ENCODE peak calls at places on chromosomes 1 and 21, in seven cellular contexts. X is HCT116, Y is SK-N-SH, R is K562, H is GM12878, C is H1, P is HepG2. L is an unnamed sample.

GRCh38 chr1:227886503-227886961 is 61.2 kb downstream of the WNT9A start:
- DNase-seq in X (no peak), Y (no peak), R (no peak), H (no peak), C (peak; percentile 60), P (no peak), L (no peak)

GRCh38 chr1:28104866-28105467 is 16.6 kb upstream of the EYA3 start:
- DNase-seq in X (peak; percentile 67), Y (peak; percentile 30), R (peak; percentile 90), H (no peak), C (peak; percentile 81), P (peak; percentile 77), L (peak; percentile 40)

GRCh38 chr21:39451332-39452206 is at the start of gene SH3BGR:
- DNase-seq in X (no peak), Y (peak; percentile 18), R (peak; percentile 75), H (no peak), C (peak; percentile 65), P (no peak), L (peak; percentile 96)

GRCh38 chr1:159091547-159092397 is 15.2 kb upstream of the AIM2 start:
- DNase-seq in X (no peak), Y (no peak), R (no peak), H (no peak), C (no peak), P (no peak), L (no peak)

GRCh38 chr1:162168261-162168660 is 98.8 kb downstream of the NOS1AP start:
- DNase-seq in X (no peak), Y (no peak), R (no peak), H (no peak), C (no peak), P (no peak), L (peak; percentile 46)

GRCh38 chr1:186474208-186474607 is 13.3 kb upstream of the PDC start:
- DNase-seq in X (no peak), Y (no peak), R (no peak), H (no peak), C (no peak), P (no peak), L (peak; percentile 16)

GRCh38 chr1:31984419-31985347 is 29.0 kb upstream of the KHDRBS1 start:
- DNase-seq in X (no peak), Y (no peak), R (no peak), H (no peak), C (no peak), P (no peak), L (no peak)

GRCh38 chr1:22420456-22421053 is 31.1 kb upstream of the ZBTB40 start:
- DNase-seq in X (peak; percentile 66), Y (peak; percentile 90), R (peak; percentile 78), H (no peak), C (peak; percentile 86), P (peak; percentile 70), L (peak; percentile 87)

GRCh38 chr1:182163821-182164223 is 102.3 kb upstream of the ZNF648 start:
- DNase-seq in X (no peak), Y (no peak), R (no peak), H (no peak), C (no peak), P (no peak), L (no peak)

GRCh38 chr21:46363698-46364097 is 39.7 kb downstream of the PCNT start:
- DNase-seq in X (no peak), Y (no peak), R (no peak), H (no peak), C (no peak), P (no peak), L (no peak)

GRCh38 chr1:29122662-29122986 is 1.1 kb downstream of the TMEM200B start:
- DNase-seq in X (no peak), Y (peak; percentile 49), R (no peak), H (no peak), C (peak; percentile 75), P (no peak), L (peak; percentile 21)

GRCh38 chr1:23126801-23127200 is 41.9 kb downstream of the LUZP1 start:
- DNase-seq in X (no peak), Y (no peak), R (no peak), H (no peak), C (no peak), P (no peak), L (no peak)

GRCh38 chr21:34910396-34910795 is 138.7 kb downstream of the RUNX1 start:
- DNase-seq in X (no peak), Y (no peak), R (no peak), H (no peak), C (no peak), P (peak; percentile 62), L (no peak)

GRCh38 chr21:41933259-41934079 is 20.3 kb downstream of the C2CD2 start:
- DNase-seq in X (no peak), Y (peak; percentile 48), R (no peak), H (no peak), C (no peak), P (no peak), L (peak; percentile 73)

DNA sequence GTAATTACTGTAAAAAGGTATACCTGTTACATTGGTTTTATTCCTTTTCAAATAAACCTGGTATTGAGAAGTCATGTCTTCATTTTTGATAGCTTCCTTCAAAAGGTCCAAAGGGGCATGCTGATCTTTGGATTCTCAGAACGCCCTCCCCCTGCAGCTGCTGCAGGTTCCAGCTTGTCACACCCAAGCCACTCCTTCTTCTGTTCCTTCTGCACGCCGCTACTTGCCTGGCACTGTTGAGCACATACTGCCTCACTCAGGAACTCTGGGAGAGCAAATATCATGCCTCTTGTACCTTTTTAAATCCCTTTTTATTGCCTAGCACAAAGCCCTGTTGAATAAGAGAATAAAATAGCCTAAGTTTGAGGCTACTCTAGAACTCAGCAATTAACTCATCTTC is 136.9 kb downstream of the BARHL2 start:
- DNase-seq in X (no peak), Y (no peak), R (no peak), H (no peak), C (no peak), P (no peak), L (no peak)
- TF ChIP-seq JUND in X (no peak), Y (no peak), R (no peak), H (no peak), C (no peak), P (no peak), L (no peak)

GRCh38 chr1:56411021-56411420 is 168.3 kb downstream of the PLPP3 start:
- DNase-seq in X (no peak), Y (no peak), R (no peak), H (no peak), C (no peak), P (no peak), L (no peak)

GRCh38 chr1:56406821-56407220 is 172.5 kb downstream of the PLPP3 start:
- DNase-seq in X (no peak), Y (no peak), R (no peak), H (no peak), C (no peak), P (no peak), L (no peak)

GRCh38 chr1:56411484-56412180 is 167.7 kb downstream of the PLPP3 start:
- DNase-seq in X (no peak), Y (no peak), R (no peak), H (no peak), C (no peak), P (no peak), L (no peak)

GRCh38 chr1:56410405-56410804 is 169.0 kb downstream of the PLPP3 start:
- DNase-seq in X (no peak), Y (no peak), R (no peak), H (no peak), C (no peak), P (no peak), L (no peak)

GRCh38 chr1:56409112-56409691 is 170.2 kb downstream of the PLPP3 start:
- DNase-seq in X (peak; percentile 47), Y (no peak), R (peak; percentile 14), H (no peak), C (peak; percentile 79), P (peak; percentile 56), L (peak; percentile 76)
- TF ChIP-seq JUND in X (no peak), Y (no peak), R (no peak), H (no peak), C (no peak), P (no peak), L (no peak)

GRCh38 chr1:157626099-157626498 is 28.2 kb upstream of the FCRL4 start:
- DNase-seq in X (peak; percentile 34), Y (no peak), R (peak; percentile 25), H (peak; percentile 12), C (peak; percentile 68), P (peak; percentile 3), L (no peak)

GRCh38 chr1:157624471-157624870 is 26.6 kb upstream of the FCRL4 start:
- DNase-seq in X (no peak), Y (no peak), R (no peak), H (no peak), C (no peak), P (no peak), L (no peak)

GRCh38 chr1:157628773-157629172 is 30.9 kb upstream of the FCRL4 start:
- DNase-seq in X (no peak), Y (no peak), R (no peak), H (no peak), C (no peak), P (no peak), L (no peak)
- TF ChIP-seq JUND in X (no peak), Y (no peak), R (no peak), H (no peak), C (no peak), P (no peak), L (no peak)

GRCh38 chr1:171343727-171344472 is 29.9 kb downstream of the FMO4 start:
- DNase-seq in X (no peak), Y (no peak), R (no peak), H (no peak), C (no peak), P (no peak), L (no peak)
- TF ChIP-seq JUND in X (no peak), Y (no peak), R (no peak), H (no peak), C (no peak), P (no peak), L (no peak)

L was measured in T47D.